ENCODE peak calls at places on chromosomes 7 and 10, in four cellular contexts. V is transverse colon, G is stomach, I is suprapubic skin. J is an unnamed sample. For H3K4me1, the result is how much of the 10 kb centered on the place peaks cover.

GRCh38 chr10:88913157-88913556 is 33.1 kb downstream of the STAMBPL1 start:
- DNase-seq in V (no peak), I (no peak), G (no peak), J (peak)

GRCh38 chr7:43815373-43815772 is 53.9 kb downstream of the MRPS24 start:
- DNase-seq in G (no peak), I (no peak), V (no peak), J (no peak)

GRCh38 chr7:148622887-148623585 is 32.5 kb downstream of the C7orf33 start:
- DNase-seq in G (no peak), V (no peak), I (no peak), J (no peak)

GRCh38 chr7:44637788-44638594 is 31.6 kb downstream of the OGDH start:
- DNase-seq in I (peak), V (peak), G (peak), J (peak)

GRCh38 chr7:44466300-44467216 is 23.9 kb downstream of the NUDCD3 start:
- DNase-seq in I (no peak), G (no peak), V (no peak), J (no peak)

GRCh38 chr10:125037145-125037544 is 95.2 kb downstream of the ZRANB1 start:
- DNase-seq in V (peak), I (no peak), G (no peak), J (no peak)

GRCh38 chr7:122692769-122693309 is 6.1 kb downstream of the RNF133 start:
- DNase-seq in I (no peak), V (no peak), G (no peak), J (no peak)

GRCh38 chr10:81820418-81820817 is 54.6 kb upstream of the NRG3 start:
- DNase-seq in V (no peak), I (no peak), G (no peak), J (no peak)

GRCh38 chr7:82235710-82236109 is 207.9 kb downstream of the CACNA2D1 start:
- DNase-seq in I (no peak), V (no peak), G (no peak), J (no peak)

GRCh38 chr7:50591480-50592438 is 26.6 kb upstream of the DDC start:
- DNase-seq in V (no peak), G (no peak), I (no peak), J (no peak)

GRCh38 chr7:46024263-46024916 is 103.3 kb upstream of the IGFBP3 start:
- DNase-seq in V (no peak), I (no peak), G (no peak), J (no peak)

GRCh38 chr10:95850791-95851190 is 57.0 kb upstream of the CC2D2B start:
- DNase-seq in G (no peak), V (no peak), I (no peak), J (no peak)

GRCh38 chr10:97169911-97170693 is 15.7 kb downstream of the SLIT1 start:
- DNase-seq in G (peak), V (peak), I (no peak), J (no peak)

GRCh38 chr10:7507887-7508726 is 97.3 kb upstream of the SFMBT2 start:
- DNase-seq in I (no peak), V (peak), G (no peak), J (no peak)

GRCh38 chr10:114349505-114350211 is 54.6 kb downstream of the AFAP1L2 start:
- DNase-seq in V (peak), I (no peak), G (no peak), J (peak)

GRCh38 chr7:74266191-74266963 is 12.2 kb upstream of the RFC2 start:
- DNase-seq in G (no peak), I (no peak), V (no peak), J (no peak)

GRCh38 chr7:130131964-130132875 is 61.9 kb downstream of the KLHDC10 start:
- DNase-seq in G (no peak), V (no peak), I (no peak), J (no peak)

GRCh38 chr7:64602518-64602917 is 39.6 kb upstream of the ZNF680 start:
- DNase-seq in V (no peak), I (no peak), G (no peak), J (no peak)

GRCh38 chr10:24882047-24882698 is 70.2 kb downstream of the PRTFDC1 start:
- DNase-seq in G (no peak), V (peak), I (no peak), J (no peak)

GRCh38 chr10:37390901-37391300 is 265.5 kb downstream of the ANKRD30A start:
- DNase-seq in I (no peak), G (no peak), V (no peak), J (no peak)

GRCh38 chr10:25907247-25907646 is 26.8 kb upstream of the MYO3A start:
- DNase-seq in G (no peak), I (no peak), V (no peak), J (no peak)

GRCh38 chr7:5001003-5001402 is 42.0 kb upstream of the MMD2 start:
- DNase-seq in I (no peak), V (no peak), G (no peak), J (no peak)

GRCh38 chr10:103870503-103870902 is 15.1 kb upstream of the SH3PXD2A start:
- DNase-seq in V (no peak), G (no peak), I (no peak), J (no peak)

GRCh38 chr7:98119257-98119918 is 12.7 kb downstream of the LMTK2 start:
- DNase-seq in G (no peak), I (no peak), V (no peak), J (no peak)

GRCh38 chr10:126669188-126669587 is 1.3 kb downstream of the C10orf90 start:
- DNase-seq in I (no peak), V (no peak), G (no peak), J (no peak)

GRCh38 chr7:7438851-7439250 is 96.8 kb downstream of the COL28A1 start:
- DNase-seq in V (no peak), I (no peak), G (no peak), J (no peak)

GRCh38 chr7:85483205-85483604 is 296.3 kb upstream of the SEMA3D start:
- DNase-seq in I (no peak), G (no peak), V (no peak), J (no peak)

GRCh38 chr10:31280972-31281371 is 38.0 kb upstream of the ZEB1 start:
- DNase-seq in G (no peak), I (no peak), V (no peak), J (no peak)

GRCh38 chr10:102504179-102504975 is 605 bp downstream of the SUFU start:
- DNase-seq in I (no peak), V (peak), G (peak), J (peak)

GRCh38 chr7:41107330-41107937 is 595.5 kb downstream of the INHBA start:
- DNase-seq in V (no peak), G (no peak), I (no peak), J (no peak)

GRCh38 chr10:92816106-92816505 is 32.2 kb upstream of the EXOC6 start:
- DNase-seq in G (no peak), I (no peak), V (no peak), J (no peak)

GRCh38 chr7:74683799-74684198 is 26.3 kb downstream of the GTF2I start:
- DNase-seq in G (no peak), V (no peak), I (no peak), J (no peak)

DNA sequence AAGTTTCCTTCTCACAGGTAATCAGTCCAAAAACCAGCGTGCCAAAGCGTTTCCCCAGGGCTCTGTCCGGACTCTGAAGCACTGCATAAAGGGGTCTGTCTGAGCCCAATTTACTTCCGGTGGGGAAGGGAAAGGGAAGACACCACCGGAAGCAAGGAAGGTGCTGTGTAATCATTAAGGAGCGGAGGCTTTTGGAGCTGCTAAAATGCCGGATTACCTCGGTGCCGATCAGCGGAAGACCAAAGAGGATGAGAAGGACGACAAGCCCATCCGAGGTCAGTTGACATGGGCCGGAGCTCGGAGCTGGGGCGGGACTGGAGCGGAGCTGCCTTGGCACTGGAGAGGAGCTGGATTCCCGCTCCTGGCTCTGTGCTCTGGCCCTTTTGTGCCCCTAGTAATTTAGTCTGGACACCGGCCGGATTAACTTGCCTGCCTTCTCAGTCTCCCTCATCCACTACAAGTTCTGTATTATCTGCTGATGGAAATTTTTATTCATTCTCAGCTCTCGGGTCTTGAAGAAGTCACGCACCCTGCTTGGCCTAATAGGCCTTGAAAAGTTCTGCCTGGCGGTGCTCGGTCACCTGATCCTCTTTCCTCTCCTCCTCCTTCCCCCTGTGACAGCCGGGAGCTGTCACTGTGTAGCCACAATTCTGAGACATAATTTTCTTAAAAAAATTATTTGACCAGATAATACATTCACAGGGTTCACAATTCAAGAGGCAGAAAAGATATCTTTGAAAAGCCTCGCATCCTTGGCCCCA is at the start of gene PSMC2:
- DNase-seq in V (peak), G (peak), I (no peak), J (peak)
- TF ChIP-seq EP300 in V (no peak), G (no peak), I (no peak), J (no peak)

GRCh38 chr10:110215286-110215685 is 7.9 kb downstream of the MXI1 start:
- DNase-seq in G (no peak), I (no peak), V (no peak), J (no peak)
- H3K4me1 ChIP-seq in G (half or more), I (under half), V (under half), J (under half)

GRCh38 chr10:4372601-4373000 is 453.4 kb upstream of the AKR1E2 start:
- DNase-seq in G (no peak), I (no peak), V (no peak), J (no peak)
- TF ChIP-seq POLR2AphosphoS5 in G (no peak), I (peak), V (no peak), J (peak)

GRCh38 chr10:129099992-129100391 is 367.0 kb upstream of the MGMT start:
- DNase-seq in V (no peak), I (no peak), G (no peak), J (no peak)

GRCh38 chr10:129098517-129098916 is 368.5 kb upstream of the MGMT start:
- DNase-seq in I (no peak), V (no peak), G (no peak), J (no peak)

GRCh38 chr10:129097776-129098175 is 369.3 kb upstream of the MGMT start:
- DNase-seq in V (no peak), I (peak), G (no peak), J (no peak)

GRCh38 chr10:129101232-129101980 is 365.6 kb upstream of the MGMT start:
- DNase-seq in G (no peak), V (no peak), I (no peak), J (no peak)

GRCh38 chr10:129099486-129099885 is 367.6 kb upstream of the MGMT start:
- DNase-seq in G (no peak), I (no peak), V (no peak), J (no peak)
- TF ChIP-seq EP300 in G (no peak), I (no peak), V (no peak), J (no peak)

GRCh38 chr10:71234970-71235681 is 22.8 kb downstream of the UNC5B start:
- DNase-seq in V (no peak), G (no peak), I (no peak), J (no peak)
- H3K4me1 ChIP-seq in V (under half), G (half or more), I (half or more), J (under half)

GRCh38 chr7:21427861-21428641 is at the start of gene SP4:
- DNase-seq in G (peak), I (peak), V (peak), J (peak)
- TF ChIP-seq POLR2AphosphoS5 in G (peak), I (no peak), V (peak), J (peak)

J was measured in sigmoid colon.